ENCODE peak calls at places on chromosomes 13 and 19, in six cellular contexts. K, T, R, C, U and O are unnamed samples.
A peak's percentile ranks its signal among the peaks of the same experiment; 100 is the strongest.

GRCh38 chr13:113059891-113060290 is 45.7 kb upstream of the F7 start:
- DNase-seq in K (no peak), T (no peak), R (no peak), C (no peak), U (no peak), O (no peak)

GRCh38 chr19:39428309-39429112 is 7.2 kb downstream of the RPS16 start:
- DNase-seq in K (peak; percentile 82), T (peak; percentile 63), R (peak; percentile 76), C (peak; percentile 43), U (peak; percentile 96), O (no peak)

GRCh38 chr19:46746281-46746965 is at the start of gene STRN4:
- DNase-seq in K (peak; percentile 71), T (no peak), R (no peak), C (peak; percentile 61), U (peak; percentile 36), O (peak; percentile 68)

GRCh38 chr13:21365574-21365973 is 93.5 kb downstream of the ZDHHC20 start:
- DNase-seq in K (no peak), T (no peak), R (no peak), C (no peak), U (no peak), O (no peak)

GRCh38 chr13:112178769-112179168 is 111.8 kb downstream of the SOX1 start:
- DNase-seq in K (no peak), T (no peak), R (no peak), C (no peak), U (no peak), O (no peak)

GRCh38 chr13:44231786-44232516 is 141.7 kb upstream of the SERP2 start:
- DNase-seq in K (no peak), T (peak; percentile 67), R (peak; percentile 83), C (peak; percentile 88), U (peak; percentile 96), O (no peak)

GRCh38 chr13:36357692-36358091 is 11.5 kb upstream of the SPART start:
- DNase-seq in K (peak; percentile 57), T (no peak), R (no peak), C (peak; percentile 16), U (no peak), O (no peak)

GRCh38 chr13:48508001-48508400 is 24.9 kb downstream of the RCBTB2 start:
- DNase-seq in K (no peak), T (no peak), R (no peak), C (no peak), U (no peak), O (no peak)

GRCh38 chr19:24033962-24034342 is 53.0 kb upstream of the ZNF254 start:
- DNase-seq in K (no peak), T (peak; percentile 19), R (peak; percentile 49), C (peak; percentile 58), U (peak; percentile 74), O (no peak)

GRCh38 chr13:36362914-36363313 is 16.7 kb upstream of the SPART start:
- DNase-seq in K (no peak), T (no peak), R (no peak), C (no peak), U (no peak), O (no peak)

GRCh38 chr13:73299787-73300186 is 241.0 kb downstream of the KLF5 start:
- DNase-seq in K (no peak), T (no peak), R (no peak), C (no peak), U (no peak), O (no peak)

GRCh38 chr13:75803175-75803611 is 167.1 kb downstream of the LMO7 start:
- DNase-seq in K (no peak), T (no peak), R (no peak), C (peak; percentile 47), U (no peak), O (no peak)

GRCh38 chr19:10290439-10290875 is 705 bp downstream of the ICAM5 start:
- DNase-seq in K (peak; percentile 35), T (no peak), R (no peak), C (no peak), U (peak; percentile 10), O (no peak)

DNA sequence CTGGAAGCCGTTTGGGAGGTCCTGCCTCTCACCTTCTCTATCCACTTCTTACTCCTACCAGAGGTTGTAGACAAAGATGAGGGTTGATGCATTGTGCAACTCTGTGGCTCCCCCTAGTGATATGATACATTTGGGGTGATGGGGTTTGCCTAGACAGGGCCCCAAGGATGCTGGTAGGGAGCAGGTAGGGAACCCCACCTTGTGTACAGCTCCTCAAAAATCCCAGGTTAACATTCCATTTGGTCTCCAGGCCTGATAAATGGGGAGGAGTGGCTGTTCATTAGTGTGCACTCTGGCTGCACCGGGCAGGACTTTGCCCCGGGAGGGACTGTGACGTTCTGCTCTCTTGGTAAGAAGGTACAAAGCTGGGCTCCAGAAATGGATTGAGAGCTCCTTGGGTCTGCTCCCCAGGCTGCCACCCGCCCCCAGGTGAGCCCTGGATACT is 19.2 kb downstream of the SIGLEC8 start:
- DNase-seq in K (no peak), T (no peak), R (no peak), C (no peak), U (peak; percentile 16), O (no peak)
- TF ChIP-seq CTCF in K (no peak), T (peak; percentile 51), R (peak; percentile 19), C (peak; percentile 41), U (peak; percentile 41), O (peak; percentile 73)

GRCh38 chr19:17242431-17243208 is 3.1 kb downstream of the NR2F6 start:
- DNase-seq in K (no peak), T (no peak), R (no peak), C (no peak), U (no peak), O (no peak)
- H3K4me3 ChIP-seq in K (no peak overlapping the region), T (peak overlapping the region; percentile 5), R (no peak overlapping the region), C (no peak overlapping the region), U (peak overlapping the region; percentile 96), O (no peak overlapping the region)

GRCh38 chr19:2255982-2256685 is at the start of gene JSRP1:
- DNase-seq in K (no peak), T (no peak), R (no peak), C (no peak), U (no peak), O (peak; percentile 49)

GRCh38 chr19:2261438-2262172 is 5.4 kb upstream of the JSRP1 start:
- DNase-seq in K (no peak), T (no peak), R (no peak), C (peak; percentile 68), U (peak; percentile 43), O (no peak)

GRCh38 chr19:2255112-2255845 is 938 bp downstream of the JSRP1 start:
- DNase-seq in K (no peak), T (no peak), R (no peak), C (no peak), U (no peak), O (no peak)

GRCh38 chr19:2260341-2260751 is 4.1 kb upstream of the JSRP1 start:
- DNase-seq in K (no peak), T (no peak), R (no peak), C (no peak), U (peak; percentile 58), O (no peak)

DNA sequence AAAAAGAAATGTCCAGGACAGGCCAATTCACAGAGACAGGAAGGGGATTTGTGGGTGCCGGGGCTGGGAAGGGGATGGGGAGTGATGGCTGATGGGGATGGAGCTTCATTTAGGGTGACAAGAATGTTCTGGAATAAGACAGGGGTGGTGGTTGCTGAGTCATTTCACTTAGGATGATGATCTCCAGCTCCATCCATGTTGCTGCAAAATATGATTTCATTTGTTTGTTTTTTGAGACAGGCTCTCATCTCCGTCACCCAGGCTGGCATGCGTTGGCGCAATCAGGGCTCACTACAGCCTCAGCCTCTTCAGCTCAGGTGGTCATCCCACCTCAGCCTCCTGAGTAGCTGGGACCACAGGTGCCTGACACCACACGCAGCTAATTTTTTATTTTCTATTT is 3.1 kb upstream of the JSRP1 start:
- DNase-seq in K (no peak), T (no peak), R (no peak), C (no peak), U (no peak), O (no peak)
- TF ChIP-seq CTCF in K (no peak), T (no peak), R (no peak), C (no peak), U (no peak), O (no peak)

GRCh38 chr13:40770934-40771618 is at the start of gene MRPS31:
- DNase-seq in K (peak; percentile 94), T (peak; percentile 47), R (peak; percentile 97), C (peak; percentile 97), U (peak; percentile 97), O (peak; percentile 98)
- H3K4me3 ChIP-seq in K (peak within 1 kb of the TSS; percentile 48), T (peak within 1 kb of the TSS; percentile 54), R (peak within 1 kb of the TSS; percentile 80), C (peak within 1 kb of the TSS; percentile 77), U (peak within 1 kb of the TSS; percentile 99), O (peak within 1 kb of the TSS; percentile 77)

GRCh38 chr19:2207991-2208860 is 27.9 kb downstream of the PLEKHJ1 start:
- DNase-seq in K (no peak), T (peak; percentile 33), R (no peak), C (peak; percentile 33), U (peak; percentile 89), O (no peak)
- TF ChIP-seq CTCF in K (no peak), T (peak; percentile 47), R (no peak), C (no peak), U (peak; percentile 39), O (peak; percentile 37)